ENCODE peak calls at places on chromosomes 4 and X, in seven cellular contexts. One of them, this sample, is unnamed.

GRCh38 chrX:152988536-152989291 is 5.2 kb downstream of the PNMA5 start:
- DNase-seq in testis: no peak
- DNase-seq in upper lobe of right lung: no peak
- DNase-seq in fibroblast of mammary gland: no peak
- DNase-seq in fibroblast of lung: no peak
- DNase-seq in choroid plexus epithelial cell: no peak
- DNase-seq in A549: no peak
- DNase-seq in this sample: no peak

GRCh38 chr4:25914670-25915358 is 794 bp downstream of the SMIM20 start:
- DNase-seq in testis: no peak
- DNase-seq in upper lobe of right lung: no peak
- DNase-seq in fibroblast of mammary gland: no peak
- DNase-seq in fibroblast of lung: no peak
- DNase-seq in choroid plexus epithelial cell: no peak
- DNase-seq in A549: no peak
- DNase-seq in this sample: peak; percentile 20

GRCh38 chr4:170736710-170737109 is 647.0 kb upstream of the AADAT start:
- DNase-seq in testis: no peak
- DNase-seq in upper lobe of right lung: no peak
- DNase-seq in fibroblast of mammary gland: peak; percentile 45
- DNase-seq in fibroblast of lung: peak; percentile 44
- DNase-seq in choroid plexus epithelial cell: no peak
- DNase-seq in A549: no peak
- DNase-seq in this sample: no peak

GRCh38 chrX:69216911-69217310 is 51.7 kb upstream of the PJA1 start:
- DNase-seq in testis: no peak
- DNase-seq in upper lobe of right lung: peak; percentile 76
- DNase-seq in fibroblast of mammary gland: no peak
- DNase-seq in fibroblast of lung: no peak
- DNase-seq in choroid plexus epithelial cell: no peak
- DNase-seq in A549: no peak
- DNase-seq in this sample: peak; percentile 9

GRCh38 chr4:1403177-1403583 is 3.1 kb downstream of the NKX1-1 start:
- DNase-seq in testis: peak; percentile 12
- DNase-seq in upper lobe of right lung: peak; percentile 40
- DNase-seq in fibroblast of mammary gland: no peak
- DNase-seq in fibroblast of lung: no peak
- DNase-seq in choroid plexus epithelial cell: no peak
- DNase-seq in A549: no peak
- DNase-seq in this sample: no peak

GRCh38 chr4:152106113-152106763 is 345.4 kb upstream of the GATB start:
- DNase-seq in testis: peak; percentile 51
- DNase-seq in upper lobe of right lung: no peak
- DNase-seq in fibroblast of mammary gland: peak; percentile 98
- DNase-seq in fibroblast of lung: peak; percentile 97
- DNase-seq in choroid plexus epithelial cell: peak; percentile 86
- DNase-seq in A549: peak; percentile 69
- DNase-seq in this sample: peak; percentile 94

GRCh38 chrX:47590984-47591383 is 8.7 kb downstream of the TIMP1 start:
- DNase-seq in testis: no peak
- DNase-seq in upper lobe of right lung: no peak
- DNase-seq in fibroblast of mammary gland: no peak
- DNase-seq in fibroblast of lung: no peak
- DNase-seq in choroid plexus epithelial cell: no peak
- DNase-seq in A549: no peak
- DNase-seq in this sample: no peak

GRCh38 chr4:110487873-110488272 is 11.9 kb downstream of the ENPEP start:
- DNase-seq in testis: no peak
- DNase-seq in upper lobe of right lung: no peak
- DNase-seq in fibroblast of mammary gland: peak; percentile 32
- DNase-seq in fibroblast of lung: no peak
- DNase-seq in choroid plexus epithelial cell: peak; percentile 35
- DNase-seq in A549: no peak
- DNase-seq in this sample: peak; percentile 21

GRCh38 chr4:155828628-155829027 is 37.4 kb downstream of the ASIC5 start:
- DNase-seq in testis: no peak
- DNase-seq in upper lobe of right lung: no peak
- DNase-seq in fibroblast of mammary gland: no peak
- DNase-seq in fibroblast of lung: peak; percentile 73
- DNase-seq in choroid plexus epithelial cell: peak; percentile 13
- DNase-seq in A549: no peak
- DNase-seq in this sample: peak; percentile 6

GRCh38 chr4:129446074-129446473 is 350.1 kb downstream of the C4orf33 start:
- DNase-seq in testis: no peak
- DNase-seq in upper lobe of right lung: no peak
- DNase-seq in fibroblast of mammary gland: no peak
- DNase-seq in fibroblast of lung: no peak
- DNase-seq in choroid plexus epithelial cell: peak; percentile 4
- DNase-seq in A549: no peak
- DNase-seq in this sample: no peak

GRCh38 chrX:123906557-123907316 is 46.9 kb downstream of the XIAP start:
- DNase-seq in testis: no peak
- DNase-seq in upper lobe of right lung: no peak
- DNase-seq in fibroblast of mammary gland: no peak
- DNase-seq in fibroblast of lung: peak; percentile 24
- DNase-seq in choroid plexus epithelial cell: no peak
- DNase-seq in A549: no peak
- DNase-seq in this sample: no peak

GRCh38 chr4:14434483-14434882 is 567.8 kb upstream of the CPEB2 start:
- DNase-seq in testis: no peak
- DNase-seq in upper lobe of right lung: no peak
- DNase-seq in fibroblast of mammary gland: peak; percentile 27
- DNase-seq in fibroblast of lung: no peak
- DNase-seq in choroid plexus epithelial cell: no peak
- DNase-seq in A549: no peak
- DNase-seq in this sample: no peak

GRCh38 chr4:41887821-41888699 is 47.2 kb upstream of the TMEM33 start:
- DNase-seq in testis: peak; percentile 72
- DNase-seq in upper lobe of right lung: no peak
- DNase-seq in fibroblast of mammary gland: peak; percentile 61
- DNase-seq in fibroblast of lung: peak; percentile 21
- DNase-seq in choroid plexus epithelial cell: peak; percentile 79
- DNase-seq in A549: no peak
- DNase-seq in this sample: peak; percentile 48

GRCh38 chr4:171929477-171929876 is 116.3 kb downstream of the GALNTL6 start:
- DNase-seq in testis: no peak
- DNase-seq in upper lobe of right lung: no peak
- DNase-seq in fibroblast of mammary gland: no peak
- DNase-seq in fibroblast of lung: no peak
- DNase-seq in choroid plexus epithelial cell: no peak
- DNase-seq in A549: no peak
- DNase-seq in this sample: no peak

GRCh38 chrX:24242649-24243556 is 71.0 kb downstream of the SUPT20HL2 start:
- DNase-seq in testis: peak; percentile 69
- DNase-seq in upper lobe of right lung: no peak
- DNase-seq in fibroblast of mammary gland: peak; percentile 96
- DNase-seq in fibroblast of lung: peak; percentile 18
- DNase-seq in choroid plexus epithelial cell: peak; percentile 95
- DNase-seq in A549: no peak
- DNase-seq in this sample: peak; percentile 92
- H3K4me3 ChIP-seq in testis: no peak overlapping the region
- H3K4me3 ChIP-seq in upper lobe of right lung: no peak overlapping the region
- H3K4me3 ChIP-seq in fibroblast of mammary gland: no peak overlapping the region
- H3K4me3 ChIP-seq in fibroblast of lung: no peak overlapping the region
- H3K4me3 ChIP-seq in choroid plexus epithelial cell: no peak overlapping the region
- H3K4me3 ChIP-seq in A549: no peak overlapping the region
- H3K4me3 ChIP-seq in this sample: no peak overlapping the region

GRCh38 chr4:11623726-11624037 is 195.0 kb upstream of the HS3ST1 start:
- DNase-seq in testis: peak; percentile 54
- DNase-seq in upper lobe of right lung: no peak
- DNase-seq in fibroblast of mammary gland: no peak
- DNase-seq in fibroblast of lung: no peak
- DNase-seq in choroid plexus epithelial cell: peak; percentile 60
- DNase-seq in A549: peak; percentile 8
- DNase-seq in this sample: no peak
- TF ChIP-seq CTCF in testis: no peak
- TF ChIP-seq CTCF in upper lobe of right lung: peak; percentile 44
- TF ChIP-seq CTCF in fibroblast of mammary gland: peak; percentile 10
- TF ChIP-seq CTCF in fibroblast of lung: peak; percentile 52
- TF ChIP-seq CTCF in choroid plexus epithelial cell: peak; percentile 74
- TF ChIP-seq CTCF in A549: peak; percentile 38
- TF ChIP-seq CTCF in this sample: no peak

GRCh38 chrX:19122641-19123009 is 357 bp upstream of the ADGRG2 start:
- DNase-seq in testis: no peak
- DNase-seq in upper lobe of right lung: no peak
- DNase-seq in fibroblast of mammary gland: no peak
- DNase-seq in fibroblast of lung: no peak
- DNase-seq in choroid plexus epithelial cell: no peak
- DNase-seq in A549: no peak
- DNase-seq in this sample: no peak
- H3K4me3 ChIP-seq in testis: no peak overlapping the region
- H3K4me3 ChIP-seq in upper lobe of right lung: no peak overlapping the region
- H3K4me3 ChIP-seq in fibroblast of mammary gland: no peak overlapping the region
- H3K4me3 ChIP-seq in fibroblast of lung: no peak overlapping the region
- H3K4me3 ChIP-seq in choroid plexus epithelial cell: no peak overlapping the region
- H3K4me3 ChIP-seq in A549: peak overlapping the region; percentile 77
- H3K4me3 ChIP-seq in this sample: no peak overlapping the region

GRCh38 chr4:6687947-6688878 is 5.5 kb upstream of the S100P start:
- DNase-seq in testis: no peak
- DNase-seq in upper lobe of right lung: no peak
- DNase-seq in fibroblast of mammary gland: no peak
- DNase-seq in fibroblast of lung: no peak
- DNase-seq in choroid plexus epithelial cell: no peak
- DNase-seq in A549: no peak
- DNase-seq in this sample: no peak

GRCh38 chr4:6689506-6689960 is 4.1 kb upstream of the S100P start:
- DNase-seq in testis: no peak
- DNase-seq in upper lobe of right lung: no peak
- DNase-seq in fibroblast of mammary gland: no peak
- DNase-seq in fibroblast of lung: no peak
- DNase-seq in choroid plexus epithelial cell: no peak
- DNase-seq in A549: no peak
- DNase-seq in this sample: no peak

GRCh38 chr4:6686104-6686787 is 7.4 kb upstream of the S100P start:
- DNase-seq in testis: no peak
- DNase-seq in upper lobe of right lung: no peak
- DNase-seq in fibroblast of mammary gland: no peak
- DNase-seq in fibroblast of lung: no peak
- DNase-seq in choroid plexus epithelial cell: no peak
- DNase-seq in A549: no peak
- DNase-seq in this sample: no peak

GRCh38 chr4:6692379-6692778 is 1.3 kb upstream of the S100P start:
- DNase-seq in testis: no peak
- DNase-seq in upper lobe of right lung: no peak
- DNase-seq in fibroblast of mammary gland: no peak
- DNase-seq in fibroblast of lung: no peak
- DNase-seq in choroid plexus epithelial cell: no peak
- DNase-seq in A549: no peak
- DNase-seq in this sample: no peak

DNA sequence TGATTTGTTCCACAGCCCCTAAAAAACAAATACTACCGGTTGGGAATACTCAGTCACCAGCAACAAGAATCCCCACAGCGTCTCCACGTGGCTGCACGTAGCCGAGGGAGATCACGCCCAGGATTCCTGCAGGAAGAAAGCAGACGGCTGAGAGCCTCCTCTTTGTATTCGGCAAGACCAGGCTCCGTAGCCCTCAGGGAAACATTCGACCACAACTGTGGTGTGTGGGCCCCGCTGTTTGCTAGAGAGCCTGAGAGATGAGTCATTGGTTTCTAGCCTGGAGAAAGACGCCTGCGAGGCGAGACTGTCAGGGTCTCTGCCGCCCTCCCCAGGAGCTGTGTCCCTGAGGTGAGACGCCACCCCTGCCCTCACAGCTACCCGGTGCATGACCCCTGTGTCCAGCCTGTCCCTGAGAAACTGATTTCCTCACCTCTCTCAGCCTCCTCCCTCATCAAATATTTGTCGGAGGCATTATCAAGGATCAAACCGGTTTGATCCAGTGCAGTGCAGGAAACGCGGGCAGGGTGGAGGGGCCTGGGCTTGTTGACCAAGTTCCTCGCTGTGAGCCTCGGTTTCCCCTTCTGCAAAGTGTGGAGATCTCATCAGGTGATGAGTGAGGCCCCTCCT is 4.7 kb upstream of the S100P start:
- DNase-seq in testis: no peak
- DNase-seq in upper lobe of right lung: no peak
- DNase-seq in fibroblast of mammary gland: peak; percentile 89
- DNase-seq in fibroblast of lung: peak; percentile 96
- DNase-seq in choroid plexus epithelial cell: peak; percentile 97
- DNase-seq in A549: peak; percentile 77
- DNase-seq in this sample: peak; percentile 86
- TF ChIP-seq CTCF in testis: no peak
- TF ChIP-seq CTCF in upper lobe of right lung: no peak
- TF ChIP-seq CTCF in fibroblast of mammary gland: no peak
- TF ChIP-seq CTCF in fibroblast of lung: no peak
- TF ChIP-seq CTCF in choroid plexus epithelial cell: peak; percentile 36
- TF ChIP-seq CTCF in A549: no peak
- TF ChIP-seq CTCF in this sample: peak; percentile 14

GRCh38 chr4:163164591-163164990 is 2.1 kb downstream of the NAF1 start:
- DNase-seq in testis: no peak
- DNase-seq in upper lobe of right lung: no peak
- DNase-seq in fibroblast of mammary gland: peak; percentile 26
- DNase-seq in fibroblast of lung: peak; percentile 61
- DNase-seq in choroid plexus epithelial cell: peak; percentile 5
- DNase-seq in A549: no peak
- DNase-seq in this sample: peak; percentile 52
- H3K4me3 ChIP-seq in testis: no peak overlapping the region
- H3K4me3 ChIP-seq in upper lobe of right lung: peak overlapping the region; percentile 86
- H3K4me3 ChIP-seq in fibroblast of mammary gland: peak overlapping the region; percentile 86
- H3K4me3 ChIP-seq in fibroblast of lung: peak overlapping the region; percentile 82
- H3K4me3 ChIP-seq in choroid plexus epithelial cell: peak overlapping the region; percentile 92
- H3K4me3 ChIP-seq in A549: no peak overlapping the region
- H3K4me3 ChIP-seq in this sample: peak overlapping the region; percentile 77

GRCh38 chr4:177405508-177405907 is 36.7 kb downstream of the AGA start:
- DNase-seq in testis: no peak
- DNase-seq in upper lobe of right lung: no peak
- DNase-seq in fibroblast of mammary gland: no peak
- DNase-seq in fibroblast of lung: peak; percentile 44
- DNase-seq in choroid plexus epithelial cell: no peak
- DNase-seq in A549: no peak
- DNase-seq in this sample: no peak

GRCh38 chr4:177410566-177410965 is 31.7 kb downstream of the AGA start:
- DNase-seq in testis: no peak
- DNase-seq in upper lobe of right lung: no peak
- DNase-seq in fibroblast of mammary gland: no peak
- DNase-seq in fibroblast of lung: no peak
- DNase-seq in choroid plexus epithelial cell: no peak
- DNase-seq in A549: no peak
- DNase-seq in this sample: no peak

GRCh38 chr4:177404342-177404741 is 37.9 kb downstream of the AGA start:
- DNase-seq in testis: no peak
- DNase-seq in upper lobe of right lung: no peak
- DNase-seq in fibroblast of mammary gland: no peak
- DNase-seq in fibroblast of lung: peak; percentile 8
- DNase-seq in choroid plexus epithelial cell: no peak
- DNase-seq in A549: no peak
- DNase-seq in this sample: no peak

GRCh38 chr4:177404980-177405379 is 37.3 kb downstream of the AGA start:
- DNase-seq in testis: no peak
- DNase-seq in upper lobe of right lung: no peak
- DNase-seq in fibroblast of mammary gland: no peak
- DNase-seq in fibroblast of lung: peak; percentile 14
- DNase-seq in choroid plexus epithelial cell: no peak
- DNase-seq in A549: no peak
- DNase-seq in this sample: no peak

DNA sequence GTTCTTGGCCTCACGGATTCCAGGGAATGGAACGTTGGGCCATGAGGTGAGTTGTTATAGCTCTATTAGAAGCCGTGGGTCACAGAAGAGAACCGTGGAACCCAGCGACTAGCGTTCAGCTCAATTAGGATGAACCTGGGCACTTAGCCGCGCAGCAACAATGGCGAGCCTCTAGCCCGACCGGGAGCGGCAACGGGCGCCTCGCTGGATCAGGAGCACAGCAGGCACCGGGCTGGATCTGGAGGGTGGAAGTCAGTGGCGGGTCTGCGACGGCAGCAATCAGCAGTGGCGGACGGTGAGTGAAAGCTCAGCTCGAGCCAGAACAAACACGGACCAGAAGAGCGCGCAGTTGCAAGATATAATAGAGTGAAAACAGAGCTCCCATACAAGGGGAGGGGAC is 34.2 kb downstream of the AGA start:
- DNase-seq in testis: peak; percentile 26
- DNase-seq in upper lobe of right lung: no peak
- DNase-seq in fibroblast of mammary gland: no peak
- DNase-seq in fibroblast of lung: no peak
- DNase-seq in choroid plexus epithelial cell: no peak
- DNase-seq in A549: no peak
- DNase-seq in this sample: no peak
- TF ChIP-seq CTCF in testis: no peak
- TF ChIP-seq CTCF in upper lobe of right lung: no peak
- TF ChIP-seq CTCF in fibroblast of mammary gland: no peak
- TF ChIP-seq CTCF in fibroblast of lung: no peak
- TF ChIP-seq CTCF in choroid plexus epithelial cell: no peak
- TF ChIP-seq CTCF in A549: no peak
- TF ChIP-seq CTCF in this sample: no peak

This sample was measured in AG10803.